ENCODE peak calls at places on chromosome 4, in nine cellular contexts. Q, C, I, V, F, W, D, O and T are unnamed samples.

GRCh38 chr4:164779811-164780216 is 25.9 kb downstream of the SMIM31 start:
- DNase-seq in Q (no peak), C (no peak), I (no peak), V (peak), F (no peak), W (peak), D (peak), O (peak), T (peak)

GRCh38 chr4:170399894-170400293 is 310.1 kb upstream of the AADAT start:
- DNase-seq in Q (no peak), C (no peak), I (no peak), V (no peak), F (no peak), W (no peak), D (no peak), O (no peak), T (no peak)

GRCh38 chr4:119559044-119559647 is 69.5 kb downstream of the PDE5A start:
- DNase-seq in Q (no peak), C (no peak), I (no peak), V (peak), F (no peak), W (peak), D (no peak), O (peak), T (peak)

GRCh38 chr4:43242611-43243010 is 350.1 kb downstream of the GRXCR1 start:
- DNase-seq in Q (no peak), C (no peak), I (no peak), V (peak), F (no peak), W (peak), D (no peak), O (peak), T (no peak)

GRCh38 chr4:138938371-138938699 is 77.2 kb upstream of the NOCT start:
- DNase-seq in Q (no peak), C (no peak), I (no peak), V (peak), F (no peak), W (peak), D (no peak), O (peak), T (peak)

GRCh38 chr4:144787365-144788263 is 141.7 kb downstream of the HHIP start:
- DNase-seq in Q (no peak), C (no peak), I (no peak), V (peak), F (no peak), W (peak), D (no peak), O (peak), T (peak)

GRCh38 chr4:80900908-80901307 is 129.6 kb upstream of the BMP3 start:
- DNase-seq in Q (no peak), C (no peak), I (no peak), V (no peak), F (no peak), W (no peak), D (no peak), O (no peak), T (no peak)

GRCh38 chr4:99405433-99406115 is 29.6 kb downstream of the ADH7 start:
- DNase-seq in Q (peak), C (peak), I (no peak), V (peak), F (peak), W (peak), D (peak), O (peak), T (peak)

GRCh38 chr4:153345011-153345981 is 808 bp downstream of the MND1 start:
- DNase-seq in Q (peak), C (peak), I (no peak), V (peak), F (no peak), W (peak), D (no peak), O (peak), T (peak)

GRCh38 chr4:124636793-124637192 is 75.7 kb downstream of the ANKRD50 start:
- DNase-seq in Q (no peak), C (no peak), I (no peak), V (no peak), F (no peak), W (no peak), D (no peak), O (no peak), T (peak)

GRCh38 chr4:176964116-176964691 is 171.5 kb upstream of the VEGFC start:
- DNase-seq in Q (no peak), C (no peak), I (no peak), V (peak), F (no peak), W (no peak), D (no peak), O (peak), T (peak)

GRCh38 chr4:112073201-112073600 is 72.1 kb upstream of the FAM241A start:
- DNase-seq in Q (no peak), C (no peak), I (no peak), V (no peak), F (no peak), W (no peak), D (no peak), O (no peak), T (peak)

GRCh38 chr4:142318280-142318679 is 527.8 kb downstream of the INPP4B start:
- DNase-seq in Q (no peak), C (no peak), I (no peak), V (no peak), F (no peak), W (peak), D (no peak), O (no peak), T (no peak)

GRCh38 chr4:8533274-8533865 is 46.8 kb upstream of the GPR78 start:
- DNase-seq in Q (no peak), C (no peak), I (no peak), V (peak), F (no peak), W (no peak), D (no peak), O (no peak), T (no peak)

GRCh38 chr4:110292994-110293744 is 94.8 kb upstream of the ELOVL6 start:
- DNase-seq in Q (no peak), C (no peak), I (no peak), V (peak), F (no peak), W (no peak), D (no peak), O (no peak), T (no peak)

GRCh38 chr4:186104895-186105720 is 604 bp downstream of the FAM149A start:
- DNase-seq in Q (no peak), C (peak), I (no peak), V (no peak), F (no peak), W (no peak), D (peak), O (no peak), T (no peak)

GRCh38 chr4:1604706-1605205 is 79.4 kb downstream of the FAM53A start:
- DNase-seq in Q (no peak), C (peak), I (no peak), V (no peak), F (peak), W (no peak), D (peak), O (no peak), T (no peak)

GRCh38 chr4:73705056-73705432 is 35.3 kb upstream of the CXCL8 start:
- DNase-seq in Q (no peak), C (no peak), I (no peak), V (peak), F (no peak), W (peak), D (no peak), O (peak), T (peak)

GRCh38 chr4:72112514-72113156 is 80.8 kb downstream of the NPFFR2 start:
- DNase-seq in Q (no peak), C (no peak), I (no peak), V (peak), F (no peak), W (peak), D (no peak), O (peak), T (peak)

GRCh38 chr4:74933562-74934015 is 673 bp downstream of the PARM1 start:
- DNase-seq in Q (peak), C (peak), I (no peak), V (no peak), F (no peak), W (peak), D (peak), O (peak), T (peak)

GRCh38 chr4:185573651-185574199 is 38.4 kb upstream of the PDLIM3 start:
- DNase-seq in Q (no peak), C (no peak), I (no peak), V (peak), F (no peak), W (peak), D (no peak), O (peak), T (peak)

GRCh38 chr4:2932561-2932950 is 30.6 kb downstream of the NOP14 start:
- DNase-seq in Q (no peak), C (peak), I (no peak), V (no peak), F (no peak), W (no peak), D (peak), O (no peak), T (no peak)

GRCh38 chr4:8589831-8590545 is 2.6 kb upstream of the CPZ start:
- DNase-seq in Q (no peak), C (no peak), I (no peak), V (no peak), F (no peak), W (no peak), D (no peak), O (no peak), T (no peak)

GRCh38 chr4:140690093-140690492 is 66.1 kb downstream of the TBC1D9 start:
- DNase-seq in Q (no peak), C (no peak), I (no peak), V (no peak), F (no peak), W (no peak), D (no peak), O (no peak), T (no peak)

GRCh38 chr4:28518781-28519180 is 1658.1 kb downstream of the STIM2 start:
- DNase-seq in Q (no peak), C (no peak), I (no peak), V (peak), F (no peak), W (peak), D (no peak), O (peak), T (no peak)

GRCh38 chr4:10275696-10276095 is 159.1 kb upstream of the WDR1 start:
- DNase-seq in Q (no peak), C (no peak), I (no peak), V (no peak), F (no peak), W (no peak), D (no peak), O (no peak), T (no peak)

GRCh38 chr4:666822-667544 is 7.1 kb downstream of the ATP5ME start:
- DNase-seq in Q (no peak), C (no peak), I (no peak), V (no peak), F (no peak), W (no peak), D (no peak), O (no peak), T (no peak)

GRCh38 chr4:11732155-11732554 is 303.5 kb upstream of the HS3ST1 start:
- DNase-seq in Q (no peak), C (no peak), I (no peak), V (peak), F (no peak), W (no peak), D (peak), O (no peak), T (no peak)

GRCh38 chr4:46124773-46125172 is 919 bp upstream of the GABRG1 start:
- DNase-seq in Q (no peak), C (no peak), I (no peak), V (no peak), F (no peak), W (no peak), D (no peak), O (no peak), T (peak)

GRCh38 chr4:159188646-159189045 is 85.8 kb downstream of the RAPGEF2 start:
- DNase-seq in Q (no peak), C (no peak), I (no peak), V (no peak), F (no peak), W (no peak), D (no peak), O (no peak), T (no peak)

GRCh38 chr4:79922011-79922410 is 151.0 kb downstream of the ANTXR2 start:
- DNase-seq in Q (no peak), C (no peak), I (no peak), V (peak), F (no peak), W (no peak), D (no peak), O (no peak), T (no peak)

GRCh38 chr4:118921736-118922135 is 33.1 kb downstream of the SYNPO2 start:
- DNase-seq in Q (no peak), C (no peak), I (no peak), V (no peak), F (no peak), W (no peak), D (no peak), O (no peak), T (no peak)

GRCh38 chr4:46196086-46196485 is 72.2 kb upstream of the GABRG1 start:
- DNase-seq in Q (no peak), C (no peak), I (no peak), V (no peak), F (no peak), W (no peak), D (no peak), O (no peak), T (peak)

GRCh38 chr4:53721276-53721675 is 130.0 kb upstream of the LNX1 start:
- DNase-seq in Q (no peak), C (no peak), I (no peak), V (no peak), F (no peak), W (no peak), D (no peak), O (no peak), T (no peak)
- TF ChIP-seq CTCF in Q (no peak), C (no peak), I (no peak), V (no peak), F (no peak), W (no peak), D (no peak), O (no peak), T (no peak)

GRCh38 chr4:87557348-87557747 is 28.2 kb upstream of the SPARCL1 start:
- DNase-seq in Q (no peak), C (no peak), I (no peak), V (peak), F (no peak), W (no peak), D (no peak), O (no peak), T (no peak)

GRCh38 chr4:87555751-87556619 is 26.8 kb upstream of the SPARCL1 start:
- DNase-seq in Q (no peak), C (no peak), I (no peak), V (peak), F (no peak), W (peak), D (no peak), O (peak), T (no peak)

GRCh38 chr4:87560802-87561201 is 31.6 kb upstream of the SPARCL1 start:
- DNase-seq in Q (no peak), C (no peak), I (no peak), V (peak), F (no peak), W (no peak), D (no peak), O (no peak), T (no peak)

GRCh38 chr4:87559090-87559837 is 30.1 kb upstream of the SPARCL1 start:
- DNase-seq in Q (peak), C (no peak), I (no peak), V (no peak), F (peak), W (no peak), D (peak), O (no peak), T (peak)
- H3K4me3 ChIP-seq in Q (no peak), C (no peak), I (no peak), V (no peak), F (no peak), W (no peak), D (no peak), O (no peak), T (no peak)

DNA sequence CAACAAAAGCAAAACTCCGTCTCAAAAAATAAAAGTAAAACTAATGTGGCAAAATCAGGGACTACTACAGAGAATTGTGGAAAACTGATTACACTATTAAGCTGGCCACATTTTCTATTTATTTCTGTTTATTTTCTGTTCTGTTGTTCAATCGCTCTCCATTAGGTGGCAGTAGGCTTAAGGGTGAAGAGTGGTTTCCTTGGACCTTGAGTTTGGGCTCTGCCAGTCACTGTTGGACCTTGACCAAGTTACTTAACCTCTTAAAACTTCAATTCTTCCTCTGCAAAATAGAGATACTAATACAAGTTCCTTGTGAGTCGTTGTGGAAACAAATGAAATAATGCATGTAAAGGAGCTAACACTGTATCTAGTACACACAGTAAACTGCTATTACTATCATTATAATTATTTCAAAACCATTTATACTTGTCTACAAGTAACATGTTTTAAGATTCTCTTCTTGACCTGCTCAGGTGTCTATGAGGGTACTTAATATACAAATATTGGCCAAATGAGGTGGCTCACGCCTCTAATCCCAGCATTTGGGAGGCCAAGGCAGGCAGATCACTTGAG is 15.2 kb downstream of the HSD17B11 start:
- DNase-seq in Q (no peak), C (no peak), I (no peak), V (peak), F (no peak), W (peak), D (peak), O (peak), T (peak)
- TF ChIP-seq CTCF in Q (peak), C (peak), I (peak), V (peak), F (peak), W (peak), D (peak), O (peak), T (peak)

DNA sequence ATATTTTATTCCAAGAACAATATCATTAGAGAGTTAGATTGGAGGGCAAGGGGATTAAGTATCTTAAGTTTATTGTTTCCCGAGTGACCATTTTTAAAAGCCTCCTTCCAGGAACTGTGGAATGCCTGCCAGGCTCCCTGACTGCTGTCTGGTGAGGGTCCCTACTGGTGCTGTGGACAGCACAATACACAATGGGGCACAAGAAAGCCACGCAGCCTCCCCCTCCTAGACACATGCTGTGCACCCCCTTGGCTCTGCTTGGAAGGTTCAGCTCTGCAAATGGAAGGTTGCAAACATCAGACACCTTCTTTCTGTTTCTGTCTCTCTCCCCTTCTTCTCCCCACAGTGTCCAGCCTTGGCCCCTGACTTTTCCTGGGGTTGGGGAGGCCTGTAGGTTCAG is 153.2 kb downstream of the SHROOM3 start:
- DNase-seq in Q (no peak), C (no peak), I (no peak), V (no peak), F (no peak), W (no peak), D (no peak), O (no peak), T (no peak)
- H3K4me3 ChIP-seq in Q (no peak), C (no peak), I (no peak), V (no peak), F (no peak), W (no peak), D (peak), O (no peak), T (no peak)

GRCh38 chr4:154779362-154779947 is 1.6 kb upstream of the RBM46 start:
- DNase-seq in Q (no peak), C (no peak), I (no peak), V (peak), F (no peak), W (peak), D (no peak), O (peak), T (peak)
- TF ChIP-seq CTCF in Q (no peak), C (peak), I (peak), V (peak), F (peak), W (peak), D (peak), O (peak), T (peak)

DNA sequence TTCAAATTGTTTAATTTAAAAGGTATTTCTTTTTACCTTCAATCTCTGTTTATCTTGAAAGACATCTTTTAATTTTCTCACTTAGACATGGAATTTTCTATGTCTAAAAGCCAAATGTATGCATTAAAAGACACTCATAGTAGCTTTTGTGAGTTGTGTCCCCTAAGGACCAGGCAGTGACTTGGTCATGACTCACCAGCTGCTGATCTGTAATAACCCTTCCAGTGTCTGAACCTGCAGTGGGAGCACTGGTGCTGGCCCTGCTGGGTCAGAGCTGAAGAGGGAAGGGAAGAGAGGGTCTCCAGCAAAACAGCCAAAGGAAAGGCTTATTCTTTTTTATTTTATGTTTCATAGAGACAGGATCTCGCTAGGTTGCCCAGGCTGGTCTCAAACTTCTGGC is 31.1 kb upstream of the SH3D19 start:
- DNase-seq in Q (no peak), C (no peak), I (no peak), V (peak), F (no peak), W (peak), D (no peak), O (peak), T (peak)
- H3K4me3 ChIP-seq in Q (no peak), C (no peak), I (no peak), V (no peak), F (no peak), W (no peak), D (no peak), O (no peak), T (no peak)

GRCh38 chr4:6258026-6258360 is 11.7 kb upstream of the WFS1 start:
- DNase-seq in Q (no peak), C (no peak), I (no peak), V (no peak), F (no peak), W (no peak), D (no peak), O (no peak), T (no peak)
- TF ChIP-seq CTCF in Q (no peak), C (no peak), I (no peak), V (no peak), F (no peak), W (no peak), D (no peak), O (no peak), T (no peak)

GRCh38 chr4:137608085-137608484 is 75.8 kb upstream of the PCDH18 start:
- DNase-seq in Q (no peak), C (no peak), I (no peak), V (no peak), F (no peak), W (no peak), D (no peak), O (no peak), T (no peak)

GRCh38 chr4:137611998-137612700 is 79.9 kb upstream of the PCDH18 start:
- DNase-seq in Q (no peak), C (no peak), I (no peak), V (no peak), F (no peak), W (no peak), D (no peak), O (peak), T (no peak)

GRCh38 chr4:137610960-137611359 is 78.7 kb upstream of the PCDH18 start:
- DNase-seq in Q (no peak), C (no peak), I (no peak), V (peak), F (no peak), W (peak), D (no peak), O (peak), T (peak)

GRCh38 chr4:137614491-137614890 is 82.2 kb upstream of the PCDH18 start:
- DNase-seq in Q (no peak), C (no peak), I (no peak), V (peak), F (no peak), W (no peak), D (no peak), O (no peak), T (no peak)

GRCh38 chr4:137609693-137610450 is 77.6 kb upstream of the PCDH18 start:
- DNase-seq in Q (no peak), C (no peak), I (no peak), V (no peak), F (no peak), W (peak), D (no peak), O (peak), T (peak)
- H3K4me3 ChIP-seq in Q (no peak), C (peak), I (no peak), V (no peak), F (no peak), W (no peak), D (peak), O (no peak), T (peak)

GRCh38 chr4:66164869-66165268 is 494.6 kb upstream of the EPHA5 start:
- DNase-seq in Q (no peak), C (no peak), I (no peak), V (no peak), F (no peak), W (no peak), D (no peak), O (no peak), T (no peak)

GRCh38 chr4:66169341-66169740 is 499.1 kb upstream of the EPHA5 start:
- DNase-seq in Q (no peak), C (no peak), I (no peak), V (no peak), F (no peak), W (peak), D (no peak), O (peak), T (peak)
- TF ChIP-seq CTCF in Q (no peak), C (no peak), I (no peak), V (no peak), F (no peak), W (peak), D (no peak), O (peak), T (peak)